ENCODE peak calls at places on chromosomes 6 and 20, in five cellular contexts. J, N, V, S and G are unnamed samples.

GRCh38 chr20:17436664-17437063 is 94.5 kb downstream of the BFSP1 start:
- DNase-seq in J (no peak), N (no peak), V (no peak), S (no peak), G (no peak)

GRCh38 chr6:83952830-83953229 is 80.7 kb upstream of the MRAP2 start:
- DNase-seq in J (no peak), N (no peak), V (no peak), S (no peak), G (no peak)

GRCh38 chr6:68911811-68912210 is 276.7 kb downstream of the ADGRB3 start:
- DNase-seq in J (no peak), N (no peak), V (no peak), S (no peak), G (no peak)

GRCh38 chr20:6492396-6493055 is 275.0 kb upstream of the BMP2 start:
- DNase-seq in J (peak; percentile 1), N (no peak), V (no peak), S (peak; percentile 25), G (peak; percentile 6)

GRCh38 chr6:31829633-31830492 is 2.3 kb downstream of the HSPA1B start:
- DNase-seq in J (no peak), N (peak; percentile 51), V (no peak), S (peak; percentile 56), G (peak; percentile 63)

GRCh38 chr6:75437451-75438185 is 56.0 kb downstream of the FILIP1 start:
- DNase-seq in J (no peak), N (peak; percentile 72), V (no peak), S (peak; percentile 80), G (peak; percentile 85)

GRCh38 chr6:16136536-16137450 is 7.9 kb downstream of the MYLIP start:
- DNase-seq in J (no peak), N (peak; percentile 86), V (no peak), S (peak; percentile 92), G (peak; percentile 85)

GRCh38 chr20:44398303-44398702 is 42.8 kb downstream of the HNF4A start:
- DNase-seq in J (no peak), N (peak; percentile 30), V (no peak), S (peak; percentile 64), G (peak; percentile 44)

GRCh38 chr6:44332585-44332984 is 9.9 kb upstream of the SPATS1 start:
- DNase-seq in J (no peak), N (peak; percentile 21), V (no peak), S (peak; percentile 10), G (peak; percentile 11)

GRCh38 chr6:105452924-105453756 is 50.3 kb upstream of the PREP start:
- DNase-seq in J (no peak), N (no peak), V (no peak), S (no peak), G (no peak)

GRCh38 chr6:33199687-33200233 is 705 bp downstream of the RXRB start:
- DNase-seq in J (no peak), N (peak; percentile 62), V (peak; percentile 88), S (peak; percentile 35), G (peak; percentile 82)

GRCh38 chr6:71478834-71479541 is 190.4 kb downstream of the OGFRL1 start:
- DNase-seq in J (no peak), N (peak; percentile 99), V (no peak), S (peak; percentile 94), G (peak; percentile 88)

DNA sequence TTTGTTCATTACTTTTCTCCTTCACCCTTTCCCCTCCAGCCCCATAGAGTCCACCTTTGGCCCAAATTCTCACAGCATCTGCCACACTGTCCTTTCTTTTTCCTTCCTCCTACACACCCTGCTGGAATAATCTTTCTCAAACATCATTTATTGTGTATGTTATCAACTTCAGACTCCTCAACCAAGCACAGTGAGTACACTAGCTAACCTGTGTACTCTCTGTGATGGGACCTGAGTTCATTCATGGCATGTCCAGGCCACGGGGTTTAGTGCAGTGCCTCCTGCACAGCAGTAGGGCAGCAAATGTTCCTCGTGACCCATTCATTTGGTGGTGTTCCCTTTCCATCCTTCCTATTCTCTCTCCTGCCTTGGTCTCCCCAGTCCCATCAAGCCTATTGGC is 7.1 kb upstream of the ARMC12 start:
- DNase-seq in J (no peak), N (no peak), V (no peak), S (no peak), G (no peak)
- TF ChIP-seq CTCF in J (no peak), N (no peak), V (no peak), S (no peak), G (no peak)

GRCh38 chr6:89117285-89118108 is at the start of gene SRSF12:
- DNase-seq in J (peak; percentile 62), N (peak; percentile 26), V (no peak), S (peak; percentile 19), G (peak; percentile 21)
- TF ChIP-seq CTCF in J (peak; percentile 25), N (no peak), V (peak; percentile 13), S (no peak), G (no peak)

GRCh38 chr6:165725201-165725600 is 62.2 kb upstream of the PDE10A start:
- DNase-seq in J (no peak), N (no peak), V (no peak), S (no peak), G (no peak)
- TF ChIP-seq CTCF in J (no peak), N (no peak), V (no peak), S (no peak), G (no peak)

GRCh38 chr6:146526192-146526591 is 17.4 kb upstream of the RAB32 start:
- DNase-seq in J (no peak), N (peak; percentile 30), V (no peak), S (no peak), G (peak; percentile 45)
- TF ChIP-seq CTCF in J (peak; percentile 38), N (peak; percentile 59), V (no peak), S (no peak), G (peak; percentile 29)

GRCh38 chr6:139153876-139154275 is 19.0 kb downstream of the HECA start:
- DNase-seq in J (no peak), N (peak; percentile 57), V (no peak), S (peak; percentile 82), G (no peak)

GRCh38 chr6:139150915-139151314 is 16.0 kb downstream of the HECA start:
- DNase-seq in J (peak; percentile 20), N (no peak), V (no peak), S (no peak), G (no peak)

GRCh38 chr6:139151425-139152087 is 16.7 kb downstream of the HECA start:
- DNase-seq in J (no peak), N (no peak), V (no peak), S (no peak), G (no peak)

GRCh38 chr6:139152892-139153271 is 18.0 kb downstream of the HECA start:
- DNase-seq in J (no peak), N (peak; percentile 57), V (no peak), S (peak; percentile 28), G (no peak)

GRCh38 chr6:139152088-139152891 is 17.4 kb downstream of the HECA start:
- DNase-seq in J (no peak), N (no peak), V (no peak), S (peak; percentile 84), G (peak; percentile 47)
- TF ChIP-seq CTCF in J (no peak), N (no peak), V (no peak), S (no peak), G (no peak)

GRCh38 chr6:139533573-139534471 is 159.4 kb upstream of the CITED2 start:
- DNase-seq in J (no peak), N (peak; percentile 95), V (no peak), S (peak; percentile 83), G (peak; percentile 87)

GRCh38 chr6:139536751-139537617 is 162.5 kb upstream of the CITED2 start:
- DNase-seq in J (no peak), N (no peak), V (no peak), S (no peak), G (peak; percentile 29)

GRCh38 chr6:139533166-139533565 is 158.7 kb upstream of the CITED2 start:
- DNase-seq in J (no peak), N (peak; percentile 52), V (no peak), S (no peak), G (peak; percentile 32)

GRCh38 chr6:139531716-139532115 is 157.3 kb upstream of the CITED2 start:
- DNase-seq in J (no peak), N (peak; percentile 44), V (no peak), S (no peak), G (no peak)

GRCh38 chr6:139534472-139535115 is 160.1 kb upstream of the CITED2 start:
- DNase-seq in J (no peak), N (no peak), V (no peak), S (no peak), G (no peak)
- TF ChIP-seq CTCF in J (no peak), N (no peak), V (no peak), S (no peak), G (no peak)

GRCh38 chr20:9974324-9974723 is 60.5 kb upstream of the ANKEF1 start:
- DNase-seq in J (no peak), N (no peak), V (no peak), S (no peak), G (no peak)
- TF ChIP-seq CTCF in J (peak; percentile 42), N (peak; percentile 10), V (no peak), S (no peak), G (no peak)